ENCODE peak calls at places on chromosomes 16 and 17, in ten cellular contexts. One of them, this sample, is unnamed.
A peak's percentile ranks its signal among the peaks of the same experiment; 100 is the strongest.

GRCh38 chr17:31050948-31051347 is 43.8 kb upstream of the NF1 start:
- DNase-seq in NCI-H2107: no peak
- DNase-seq in stimulated activated naive CD8-positive, alpha-beta T cell treated with anti-CD3 and anti-CD28 coated beads, Interleukin-15, amount 100 ng/mL, for 72 hours: no peak
- DNase-seq in ascending aorta: no peak
- DNase-seq in upper lobe of left lung: no peak
- DNase-seq in fibroblast of gingiva: no peak
- DNase-seq in NCI-H2081: no peak
- DNase-seq in PC-9: no peak
- DNase-seq in fibroblast of the aortic adventitia: no peak
- DNase-seq in GM04504: no peak
- DNase-seq in this sample: no peak

GRCh38 chr16:4684030-4684715 is 9.2 kb upstream of the NUDT16L1 start:
- DNase-seq in upper lobe of left lung: peak; percentile 80
- DNase-seq in ascending aorta: no peak
- DNase-seq in fibroblast of gingiva: no peak
- DNase-seq in PC-9: no peak
- DNase-seq in NCI-H2107: no peak
- DNase-seq in GM04504: no peak
- DNase-seq in NCI-H2081: no peak
- DNase-seq in stimulated activated naive CD8-positive, alpha-beta T cell treated with anti-CD3 and anti-CD28 coated beads, Interleukin-15, amount 100 ng/mL, for 72 hours: no peak
- DNase-seq in fibroblast of the aortic adventitia: no peak
- DNase-seq in this sample: no peak

GRCh38 chr17:75418523-75419050 is 13.1 kb upstream of the GRB2 start:
- DNase-seq in stimulated activated naive CD8-positive, alpha-beta T cell treated with anti-CD3 and anti-CD28 coated beads, Interleukin-15, amount 100 ng/mL, for 72 hours: no peak
- DNase-seq in fibroblast of gingiva: no peak
- DNase-seq in NCI-H2081: no peak
- DNase-seq in fibroblast of the aortic adventitia: no peak
- DNase-seq in GM04504: no peak
- DNase-seq in ascending aorta: no peak
- DNase-seq in PC-9: no peak
- DNase-seq in NCI-H2107: no peak
- DNase-seq in upper lobe of left lung: no peak
- DNase-seq in this sample: no peak

GRCh38 chr17:73491648-73492047 is 152.6 kb downstream of the SDK2 start:
- DNase-seq in GM04504: no peak
- DNase-seq in NCI-H2107: no peak
- DNase-seq in PC-9: no peak
- DNase-seq in fibroblast of the aortic adventitia: no peak
- DNase-seq in stimulated activated naive CD8-positive, alpha-beta T cell treated with anti-CD3 and anti-CD28 coated beads, Interleukin-15, amount 100 ng/mL, for 72 hours: no peak
- DNase-seq in ascending aorta: no peak
- DNase-seq in fibroblast of gingiva: no peak
- DNase-seq in NCI-H2081: no peak
- DNase-seq in upper lobe of left lung: no peak
- DNase-seq in this sample: no peak

GRCh38 chr17:33019161-33019560 is 27.5 kb downstream of the SPACA3 start:
- DNase-seq in fibroblast of gingiva: no peak
- DNase-seq in ascending aorta: no peak
- DNase-seq in NCI-H2107: no peak
- DNase-seq in GM04504: no peak
- DNase-seq in stimulated activated naive CD8-positive, alpha-beta T cell treated with anti-CD3 and anti-CD28 coated beads, Interleukin-15, amount 100 ng/mL, for 72 hours: no peak
- DNase-seq in fibroblast of the aortic adventitia: no peak
- DNase-seq in PC-9: no peak
- DNase-seq in upper lobe of left lung: no peak
- DNase-seq in NCI-H2081: no peak
- DNase-seq in this sample: no peak

GRCh38 chr17:7977039-7977438 is 25.4 kb upstream of the GUCY2D start:
- DNase-seq in ascending aorta: no peak
- DNase-seq in NCI-H2081: no peak
- DNase-seq in GM04504: no peak
- DNase-seq in upper lobe of left lung: no peak
- DNase-seq in fibroblast of the aortic adventitia: no peak
- DNase-seq in stimulated activated naive CD8-positive, alpha-beta T cell treated with anti-CD3 and anti-CD28 coated beads, Interleukin-15, amount 100 ng/mL, for 72 hours: no peak
- DNase-seq in NCI-H2107: no peak
- DNase-seq in fibroblast of gingiva: no peak
- DNase-seq in PC-9: no peak
- DNase-seq in this sample: no peak

GRCh38 chr17:14471052-14471451 is 170.2 kb downstream of the HS3ST3B1 start:
- DNase-seq in NCI-H2107: no peak
- DNase-seq in upper lobe of left lung: no peak
- DNase-seq in fibroblast of the aortic adventitia: peak; percentile 6
- DNase-seq in stimulated activated naive CD8-positive, alpha-beta T cell treated with anti-CD3 and anti-CD28 coated beads, Interleukin-15, amount 100 ng/mL, for 72 hours: no peak
- DNase-seq in GM04504: peak; percentile 51
- DNase-seq in fibroblast of gingiva: peak; percentile 84
- DNase-seq in PC-9: no peak
- DNase-seq in ascending aorta: no peak
- DNase-seq in NCI-H2081: no peak
- DNase-seq in this sample: no peak

GRCh38 chr17:69331746-69332145 is 4.8 kb upstream of the ABCA5 start:
- DNase-seq in NCI-H2081: no peak
- DNase-seq in stimulated activated naive CD8-positive, alpha-beta T cell treated with anti-CD3 and anti-CD28 coated beads, Interleukin-15, amount 100 ng/mL, for 72 hours: no peak
- DNase-seq in PC-9: no peak
- DNase-seq in NCI-H2107: no peak
- DNase-seq in upper lobe of left lung: no peak
- DNase-seq in fibroblast of the aortic adventitia: no peak
- DNase-seq in ascending aorta: no peak
- DNase-seq in GM04504: no peak
- DNase-seq in fibroblast of gingiva: no peak
- DNase-seq in this sample: no peak

GRCh38 chr16:77531741-77532140 is 96.9 kb upstream of the ADAMTS18 start:
- DNase-seq in fibroblast of gingiva: peak; percentile 89
- DNase-seq in stimulated activated naive CD8-positive, alpha-beta T cell treated with anti-CD3 and anti-CD28 coated beads, Interleukin-15, amount 100 ng/mL, for 72 hours: no peak
- DNase-seq in ascending aorta: no peak
- DNase-seq in fibroblast of the aortic adventitia: peak; percentile 86
- DNase-seq in GM04504: peak; percentile 72
- DNase-seq in PC-9: no peak
- DNase-seq in NCI-H2081: no peak
- DNase-seq in upper lobe of left lung: no peak
- DNase-seq in NCI-H2107: no peak
- DNase-seq in this sample: no peak

GRCh38 chr17:45963258-45963657 is 35.8 kb upstream of the STH start:
- DNase-seq in NCI-H2081: no peak
- DNase-seq in upper lobe of left lung: no peak
- DNase-seq in fibroblast of gingiva: no peak
- DNase-seq in PC-9: no peak
- DNase-seq in NCI-H2107: no peak
- DNase-seq in stimulated activated naive CD8-positive, alpha-beta T cell treated with anti-CD3 and anti-CD28 coated beads, Interleukin-15, amount 100 ng/mL, for 72 hours: no peak
- DNase-seq in GM04504: no peak
- DNase-seq in ascending aorta: no peak
- DNase-seq in fibroblast of the aortic adventitia: no peak
- DNase-seq in this sample: no peak

GRCh38 chr17:76641501-76641900 is 2.1 kb downstream of the ST6GALNAC1 start:
- DNase-seq in NCI-H2081: no peak
- DNase-seq in NCI-H2107: no peak
- DNase-seq in ascending aorta: no peak
- DNase-seq in upper lobe of left lung: no peak
- DNase-seq in fibroblast of the aortic adventitia: no peak
- DNase-seq in fibroblast of gingiva: no peak
- DNase-seq in PC-9: peak; percentile 93
- DNase-seq in GM04504: no peak
- DNase-seq in stimulated activated naive CD8-positive, alpha-beta T cell treated with anti-CD3 and anti-CD28 coated beads, Interleukin-15, amount 100 ng/mL, for 72 hours: no peak
- DNase-seq in this sample: no peak

This sample was measured in globus pallidus.